ENCODE peak calls at places on chromosomes 1 and 21, in eight cellular contexts. V, W, B, H, S, U, M and L are unnamed samples.

GRCh38 chr1:90391116-90391515 is 326.0 kb downstream of the BARHL2 start:
- DNase-seq in V (peak; percentile 11), W (no peak), B (peak; percentile 43), H (no peak), S (no peak), U (no peak), M (no peak), L (no peak)

GRCh38 chr1:110302836-110303235 is 36.3 kb upstream of the RBM15 start:
- DNase-seq in V (no peak), W (no peak), B (no peak), H (no peak), S (no peak), U (no peak), M (no peak), L (no peak)

GRCh38 chr1:243482237-243483022 is 226.6 kb downstream of the SDCCAG8 start:
- DNase-seq in V (peak; percentile 92), W (peak; percentile 75), B (peak; percentile 91), H (no peak), S (no peak), U (no peak), M (peak; percentile 51), L (no peak)

GRCh38 chr1:226002667-226003501 is 3.7 kb upstream of the SDE2 start:
- DNase-seq in V (peak; percentile 61), W (peak; percentile 85), B (peak; percentile 45), H (peak; percentile 73), S (no peak), U (no peak), M (peak; percentile 91), L (peak; percentile 26)

GRCh38 chr1:156282479-156283222 is at the start of gene SMG5:
- DNase-seq in V (peak; percentile 99), W (peak; percentile 99), B (peak; percentile 99), H (peak; percentile 96), S (peak; percentile 94), U (peak; percentile 98), M (peak; percentile 98), L (peak; percentile 89)

GRCh38 chr1:187091666-187092065 is 262.9 kb downstream of the PLA2G4A start:
- DNase-seq in V (no peak), W (no peak), B (peak; percentile 4), H (no peak), S (no peak), U (no peak), M (no peak), L (no peak)

GRCh38 chr21:41121785-41122415 is 46.1 kb upstream of the BACE2 start:
- DNase-seq in V (peak; percentile 84), W (peak; percentile 82), B (peak; percentile 81), H (peak; percentile 95), S (peak; percentile 88), U (peak; percentile 58), M (peak; percentile 72), L (peak; percentile 88)

GRCh38 chr1:32249831-32250525 is 1.1 kb upstream of the LCK start:
- DNase-seq in V (no peak), W (peak; percentile 85), B (no peak), H (peak; percentile 69), S (no peak), U (no peak), M (no peak), L (no peak)

GRCh38 chr1:209064850-209065249 is 518.7 kb upstream of the CAMK1G start:
- DNase-seq in V (no peak), W (no peak), B (no peak), H (no peak), S (no peak), U (no peak), M (no peak), L (no peak)

GRCh38 chr1:208535518-208535917 is 291.3 kb upstream of the PLXNA2 start:
- DNase-seq in V (no peak), W (no peak), B (no peak), H (no peak), S (no peak), U (no peak), M (no peak), L (no peak)

GRCh38 chr1:204171751-204172178 is 5.6 kb upstream of the REN start:
- DNase-seq in V (peak; percentile 26), W (no peak), B (peak; percentile 68), H (no peak), S (no peak), U (no peak), M (no peak), L (no peak)

GRCh38 chr1:41500378-41500777 is 15.9 kb upstream of the EDN2 start:
- DNase-seq in V (no peak), W (peak; percentile 93), B (no peak), H (peak; percentile 88), S (no peak), U (no peak), M (no peak), L (no peak)

GRCh38 chr1:203126151-203126865 is 1.2 kb upstream of the ADORA1 start:
- DNase-seq in V (peak; percentile 59), W (no peak), B (peak; percentile 40), H (no peak), S (peak; percentile 36), U (no peak), M (peak; percentile 30), L (no peak)
- TF ChIP-seq CTCF in V (peak; percentile 47), W (peak; percentile 40), B (peak; percentile 59), H (no peak), S (peak; percentile 44), U (no peak), M (peak; percentile 33), L (peak; percentile 52)

DNA sequence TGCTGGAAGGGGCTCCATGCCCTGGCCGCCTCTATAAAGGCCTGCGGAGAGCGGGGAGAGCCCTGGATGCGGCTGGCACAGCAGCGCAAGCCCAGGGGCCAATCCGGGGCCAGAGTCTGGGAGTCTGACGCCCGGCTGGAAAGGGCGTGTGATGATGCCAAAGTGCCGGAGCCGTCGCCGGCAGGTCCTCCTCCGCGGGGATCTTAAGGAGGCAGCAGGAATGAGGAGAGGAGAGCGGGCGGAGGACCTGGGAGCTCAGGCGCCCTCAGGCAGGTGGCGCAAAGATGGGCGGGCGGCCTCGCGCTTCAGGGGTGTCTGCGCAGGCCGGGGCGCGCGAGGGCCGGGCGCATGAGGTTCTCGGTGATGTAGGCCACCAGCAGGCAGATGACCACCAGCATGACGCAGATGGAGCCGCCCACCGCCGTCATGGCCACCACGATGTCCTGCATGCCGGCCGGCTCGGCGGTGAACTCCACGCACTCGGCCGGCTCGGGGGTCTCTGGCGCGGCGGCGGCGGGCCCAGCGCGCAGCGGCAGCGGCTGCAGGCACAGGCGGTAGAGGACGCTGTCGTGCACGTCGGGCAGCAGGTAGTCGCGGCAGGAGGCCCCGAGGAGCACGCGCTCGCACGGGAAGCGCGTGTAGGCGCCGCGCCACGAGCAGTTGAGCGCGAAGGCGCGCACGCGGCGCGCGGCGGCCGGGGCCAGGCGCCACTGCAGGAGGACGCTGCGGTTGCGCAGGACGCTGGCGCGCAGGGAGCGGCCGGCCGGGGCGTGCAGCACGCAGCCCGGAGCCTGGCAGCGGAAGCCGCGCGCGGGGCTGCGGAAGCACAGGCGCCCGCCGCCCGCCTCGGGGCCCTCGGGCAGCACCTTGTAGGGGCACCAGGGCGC is 662 bp downstream of the FNDC10 start:
- DNase-seq in V (peak; percentile 40), W (no peak), B (peak; percentile 30), H (no peak), S (no peak), U (no peak), M (peak; percentile 67), L (no peak)
- TF ChIP-seq CTCF in V (no peak), W (no peak), B (no peak), H (no peak), S (no peak), U (no peak), M (no peak), L (peak; percentile 24)

GRCh38 chr1:200266871-200267270 is 143.0 kb downstream of the ZNF281 start:
- DNase-seq in V (no peak), W (no peak), B (no peak), H (no peak), S (no peak), U (no peak), M (no peak), L (no peak)

GRCh38 chr1:200258447-200259375 is 151.1 kb downstream of the ZNF281 start:
- DNase-seq in V (peak; percentile 24), W (no peak), B (peak; percentile 29), H (no peak), S (no peak), U (no peak), M (peak; percentile 46), L (no peak)

GRCh38 chr1:200263203-200263602 is 146.6 kb downstream of the ZNF281 start:
- DNase-seq in V (no peak), W (no peak), B (no peak), H (no peak), S (no peak), U (no peak), M (no peak), L (no peak)

GRCh38 chr1:200260587-200261335 is 149.1 kb downstream of the ZNF281 start:
- DNase-seq in V (no peak), W (no peak), B (no peak), H (no peak), S (no peak), U (no peak), M (no peak), L (no peak)

DNA sequence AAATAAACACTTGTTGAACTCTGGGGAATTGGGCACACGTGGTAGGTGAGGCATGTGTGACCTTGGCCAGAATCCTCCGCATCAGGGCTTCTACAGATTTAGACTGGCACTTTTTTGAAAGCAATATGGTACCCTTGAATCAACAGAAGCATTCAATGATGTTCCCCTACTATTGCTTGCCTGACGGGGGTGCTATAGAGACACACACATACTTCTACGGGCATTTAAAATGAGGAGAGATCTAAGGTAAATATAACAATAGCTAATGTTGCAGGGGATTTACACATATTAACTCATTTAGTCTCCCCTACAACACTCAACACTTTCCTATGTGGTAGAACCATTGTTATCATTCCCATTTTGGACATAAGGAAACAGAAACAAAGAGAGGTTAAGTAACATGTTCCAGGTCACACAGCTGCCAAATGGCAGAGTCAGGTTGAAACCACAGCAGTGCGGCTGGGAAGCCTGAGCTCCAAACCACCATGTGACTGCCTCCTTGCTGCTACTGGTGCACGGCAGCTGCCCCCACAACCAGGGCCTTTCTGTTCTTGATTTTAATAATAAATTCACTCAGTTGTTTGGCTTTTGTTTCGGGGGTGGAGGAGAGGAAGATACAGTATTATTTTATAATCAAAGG is 147.4 kb downstream of the ZNF281 start:
- DNase-seq in V (no peak), W (no peak), B (no peak), H (no peak), S (no peak), U (no peak), M (no peak), L (no peak)
- TF ChIP-seq CTCF in V (peak; percentile 7), W (no peak), B (no peak), H (no peak), S (no peak), U (no peak), M (no peak), L (no peak)

GRCh38 chr1:239067480-239067879 is 318.9 kb upstream of the CHRM3 start:
- DNase-seq in V (no peak), W (no peak), B (no peak), H (no peak), S (no peak), U (no peak), M (no peak), L (no peak)

GRCh38 chr1:239056940-239057339 is 329.4 kb upstream of the CHRM3 start:
- DNase-seq in V (peak; percentile 34), W (no peak), B (no peak), H (no peak), S (no peak), U (no peak), M (no peak), L (no peak)

GRCh38 chr1:239058190-239058589 is 328.2 kb upstream of the CHRM3 start:
- DNase-seq in V (no peak), W (no peak), B (no peak), H (no peak), S (no peak), U (no peak), M (no peak), L (no peak)

GRCh38 chr1:239067058-239067457 is 319.3 kb upstream of the CHRM3 start:
- DNase-seq in V (no peak), W (no peak), B (no peak), H (no peak), S (no peak), U (no peak), M (no peak), L (no peak)

GRCh38 chr1:239061770-239062169 is 324.6 kb upstream of the CHRM3 start:
- DNase-seq in V (no peak), W (no peak), B (no peak), H (no peak), S (no peak), U (no peak), M (no peak), L (no peak)
- TF ChIP-seq CTCF in V (no peak), W (no peak), B (no peak), H (no peak), S (no peak), U (no peak), M (no peak), L (no peak)